ENCODE peak calls at places on chromosomes 2 and 18, in ten cellular contexts. Z is GM12891, C is GM23338, Q is endothelial cell of umbilical vein, R is breast epithelium, J is upper lobe of left lung, E is transverse colon, L is GM12892, G is K562, K is HepG2. O is an unnamed sample.

GRCh38 chr2:176136375-176137248 is 7.1 kb downstream of the HOXD8 start:
- DNase-seq in C (peak), Q (peak), E (peak), J (peak), G (no peak), Z (no peak), L (no peak), K (no peak), R (peak), O (peak)

GRCh38 chr2:149331023-149331400 is 625 bp downstream of the LYPD6 start:
- DNase-seq in L (no peak), G (no peak), E (no peak), K (no peak), Q (no peak), J (peak), C (peak), Z (no peak), R (no peak), O (no peak)

GRCh38 chr2:34652636-34653035 is 1053.5 kb upstream of the FAM98A start:
- DNase-seq in Z (no peak), R (no peak), E (no peak), L (no peak), C (peak), K (no peak), Q (no peak), J (no peak), G (no peak), O (no peak)

GRCh38 chr2:159859583-159859982 is 61.6 kb upstream of the CD302 start:
- DNase-seq in L (no peak), C (no peak), K (no peak), J (no peak), Z (no peak), G (no peak), R (no peak), Q (no peak), E (no peak), O (no peak)

GRCh38 chr2:160324161-160324768 is 124.2 kb upstream of the ITGB6 start:
- DNase-seq in R (no peak), G (peak), E (peak), Z (no peak), K (peak), J (no peak), C (peak), L (no peak), Q (peak), O (peak)

GRCh38 chr2:128641421-128642095 is 322.9 kb upstream of the HS6ST1 start:
- DNase-seq in G (no peak), L (no peak), E (no peak), Z (no peak), C (no peak), K (no peak), Q (no peak), R (peak), J (no peak), O (peak)

GRCh38 chr2:83817511-83817910 is 641.6 kb downstream of the SUCLG1 start:
- DNase-seq in K (no peak), G (no peak), L (no peak), Z (no peak), C (peak), Q (peak), R (no peak), J (no peak), E (no peak), O (no peak)

GRCh38 chr2:168295051-168295450 is 47.7 kb upstream of the STK39 start:
- DNase-seq in C (no peak), Q (no peak), R (no peak), G (no peak), K (no peak), J (no peak), L (no peak), E (no peak), Z (no peak), O (no peak)

GRCh38 chr18:14949800-14950415 is 201.9 kb downstream of the ANKRD30B start:
- DNase-seq in K (no peak), E (no peak), G (no peak), L (no peak), Z (no peak), C (no peak), J (no peak), R (no peak), Q (no peak), O (no peak)

GRCh38 chr18:79951545-79952456 is at the start of gene SLC66A2:
- DNase-seq in K (peak), Z (peak), L (peak), C (peak), J (peak), G (peak), R (peak), Q (peak), E (peak), O (peak)

GRCh38 chr2:134248913-134249312 is 5.0 kb upstream of the MGAT5 start:
- DNase-seq in J (no peak), C (no peak), L (no peak), R (no peak), Z (no peak), G (no peak), K (no peak), Q (no peak), E (no peak), O (no peak)

GRCh38 chr2:216405588-216405987 is 6.7 kb upstream of the SMARCAL1 start:
- DNase-seq in Q (no peak), L (no peak), K (no peak), Z (no peak), G (no peak), E (no peak), J (no peak), C (no peak), R (no peak), O (no peak)

GRCh38 chr18:54766631-54767030 is 61.6 kb upstream of the RAB27B start:
- DNase-seq in J (no peak), L (no peak), Q (no peak), C (no peak), Z (no peak), G (no peak), K (no peak), E (no peak), R (no peak), O (no peak)

GRCh38 chr2:176653856-176654443 is 384.7 kb downstream of the MTX2 start:
- DNase-seq in K (peak), L (peak), Q (peak), Z (no peak), E (peak), C (peak), R (no peak), J (no peak), G (peak), O (peak)

GRCh38 chr18:76999077-76999476 is 133.5 kb downstream of the MBP start:
- DNase-seq in C (no peak), Q (no peak), Z (no peak), E (no peak), K (no peak), G (no peak), J (no peak), R (no peak), L (no peak), O (no peak)

GRCh38 chr2:143177081-143177786 is 48.0 kb downstream of the ARHGAP15 start:
- DNase-seq in L (peak), J (no peak), Q (no peak), E (no peak), K (no peak), C (no peak), G (no peak), R (no peak), Z (peak), O (no peak)

GRCh38 chr2:152395132-152396024 is 60.4 kb downstream of the FMNL2 start:
- DNase-seq in E (no peak), J (peak), K (no peak), R (no peak), Z (no peak), L (no peak), C (no peak), Q (no peak), G (no peak), O (no peak)

GRCh38 chr2:235098273-235098672 is 146.5 kb downstream of the SH3BP4 start:
- DNase-seq in R (no peak), L (no peak), Q (no peak), K (no peak), E (no peak), G (no peak), J (no peak), C (peak), Z (no peak), O (no peak)

GRCh38 chr2:210287301-210287700 is 27.7 kb downstream of the MYL1 start:
- DNase-seq in E (no peak), L (no peak), C (peak), Z (no peak), G (no peak), J (no peak), R (no peak), Q (no peak), K (no peak), O (no peak)

GRCh38 chr2:234392230-234392629 is 104.7 kb downstream of the ARL4C start:
- DNase-seq in Z (no peak), R (no peak), Q (no peak), K (no peak), G (no peak), L (no peak), J (no peak), C (no peak), E (no peak), O (no peak)

GRCh38 chr2:28624798-28625701 is 126.6 kb upstream of the PPP1CB start:
- DNase-seq in J (peak), K (peak), L (peak), G (no peak), Z (peak), E (peak), R (peak), Q (no peak), C (peak), O (peak)

DNA sequence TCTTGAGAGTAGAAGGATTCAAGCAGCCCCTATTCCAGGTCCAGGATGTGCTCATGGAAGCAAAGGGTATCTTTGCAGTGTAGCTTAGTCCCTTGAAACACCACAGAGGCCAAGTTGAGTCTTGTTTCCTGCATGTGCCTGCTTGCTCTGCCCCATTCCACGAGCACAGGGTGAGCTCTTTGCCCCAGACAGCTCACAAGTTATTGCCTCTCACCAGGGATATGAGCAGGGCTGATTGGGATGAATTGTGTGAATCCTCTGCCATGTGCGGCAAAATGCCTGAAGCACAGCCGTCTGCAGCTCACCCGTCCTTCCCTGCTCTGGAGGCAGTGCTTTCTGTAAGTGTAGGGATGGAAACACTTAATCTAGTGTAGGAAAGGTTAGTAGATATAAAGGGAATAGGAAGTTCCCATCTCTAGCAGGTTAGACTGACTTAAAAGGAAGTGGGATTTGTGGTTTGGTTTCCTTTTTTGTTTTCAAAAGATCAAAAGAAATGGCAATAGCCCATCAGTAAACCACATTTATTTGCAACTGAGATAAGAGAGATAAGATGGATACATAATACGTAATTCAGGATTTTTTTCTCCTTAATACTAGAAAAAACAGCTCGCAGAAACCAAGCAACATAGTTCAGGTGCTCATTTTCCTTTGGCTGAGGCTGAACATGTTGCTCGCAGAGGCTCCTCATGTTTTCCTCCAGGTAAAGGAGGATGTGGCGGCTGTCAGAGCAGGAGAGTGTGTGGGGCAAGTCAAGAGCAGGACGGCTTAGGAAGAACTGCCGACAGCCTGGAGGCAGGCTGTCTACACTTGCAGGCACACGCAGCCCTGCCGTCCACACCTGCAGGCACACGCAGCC is 41.4 kb downstream of the TMEM182 start:
- DNase-seq in K (peak), Z (no peak), G (no peak), J (no peak), R (no peak), Q (no peak), C (no peak), L (no peak), E (no peak), O (no peak)
- TF ChIP-seq POLR2AphosphoS5 in K (no peak), Z (no peak), G (no peak), J (no peak), R (no peak), Q (no peak), C (no peak), L (no peak), E (no peak), O (no peak)

GRCh38 chr18:40035951-40036350 is 1919.1 kb upstream of the PIK3C3 start:
- DNase-seq in Q (no peak), K (no peak), L (no peak), C (no peak), E (no peak), Z (no peak), J (no peak), G (no peak), R (no peak), O (no peak)
- TF ChIP-seq POLR2AphosphoS5 in Q (no peak), K (no peak), L (no peak), C (no peak), E (no peak), Z (no peak), J (no peak), G (no peak), R (no peak), O (no peak)

DNA sequence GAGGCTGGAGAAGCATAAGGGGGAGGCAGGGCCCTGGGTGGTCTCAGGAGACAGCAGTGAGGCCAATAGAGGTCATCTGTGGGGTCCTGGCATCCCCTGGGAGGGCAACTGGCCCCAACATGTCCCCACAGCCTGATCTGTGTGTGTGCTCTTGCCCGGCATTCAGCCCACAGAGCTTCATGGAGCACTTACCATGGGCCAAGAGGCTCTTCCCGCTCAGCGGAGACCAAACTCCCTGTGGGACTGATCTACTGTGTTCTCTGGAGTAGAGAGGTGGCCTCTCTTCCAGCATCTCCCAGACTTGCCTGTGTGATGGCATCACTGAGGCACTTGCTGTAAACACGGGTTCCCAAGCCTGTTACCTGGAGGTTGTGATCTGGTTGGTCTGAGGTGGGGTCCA is 67.5 kb downstream of the SOWAHC start:
- DNase-seq in G (no peak), R (no peak), Z (no peak), Q (no peak), K (no peak), J (no peak), L (no peak), E (no peak), C (no peak), O (no peak)
- TF ChIP-seq POLR2AphosphoS5 in G (no peak), R (no peak), Z (no peak), Q (no peak), K (no peak), J (no peak), L (no peak), E (no peak), C (no peak), O (no peak)

GRCh38 chr18:25230658-25231326 is 121.2 kb downstream of the ZNF521 start:
- DNase-seq in Q (peak), G (no peak), R (peak), E (peak), K (no peak), L (no peak), C (no peak), J (no peak), Z (no peak), O (peak)
- TF ChIP-seq POLR2AphosphoS5 in Q (no peak), G (no peak), R (peak), E (peak), K (no peak), L (no peak), C (no peak), J (peak), Z (no peak), O (peak)

GRCh38 chr18:34222025-34222395 is 2.7 kb downstream of the NOL4 start:
- DNase-seq in J (peak), E (no peak), Q (peak), C (peak), Z (no peak), K (no peak), R (no peak), L (no peak), G (no peak), O (no peak)
- TF ChIP-seq POLR2AphosphoS5 in J (no peak), E (no peak), Q (no peak), C (no peak), Z (no peak), K (no peak), R (no peak), L (no peak), G (no peak), O (no peak)

DNA sequence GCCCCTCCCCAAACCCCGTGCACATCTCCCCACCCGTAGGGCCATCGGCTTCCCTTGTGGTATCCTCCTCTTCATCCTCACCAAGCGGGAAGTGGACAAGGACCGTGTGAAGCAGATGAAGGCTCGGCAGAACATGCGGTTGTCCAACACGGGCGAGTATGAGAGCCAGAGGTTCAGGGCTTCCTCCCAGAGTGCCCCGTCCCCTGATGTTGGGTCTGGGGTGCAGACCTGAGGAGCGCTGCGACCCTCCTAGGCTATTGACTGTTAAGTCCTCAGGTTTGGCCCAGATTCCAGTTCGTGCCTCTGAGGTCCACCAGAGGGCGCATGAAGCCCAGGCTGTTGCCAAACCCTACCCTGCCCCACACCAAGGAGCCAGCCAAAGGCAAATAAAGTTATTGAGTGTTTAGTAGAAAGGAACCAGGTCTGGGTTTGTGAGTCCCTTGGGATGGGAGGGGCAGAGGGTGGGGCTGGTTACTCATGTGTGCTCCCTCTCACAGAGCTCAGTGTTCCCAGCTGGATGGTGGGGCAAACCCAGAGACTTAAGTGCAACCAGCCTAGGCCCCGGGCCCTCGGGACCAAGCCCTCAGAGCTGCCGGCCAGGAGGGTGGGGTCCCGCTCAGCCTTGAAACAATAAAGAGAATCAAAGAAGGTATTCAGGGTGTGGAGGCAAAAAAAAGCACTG is 2.4 kb downstream of the PNKD start:
- DNase-seq in R (peak), Q (peak), J (no peak), E (peak), C (peak), L (peak), G (peak), Z (peak), K (peak), O (peak)
- TF ChIP-seq POLR2AphosphoS5 in R (peak), Q (peak), J (peak), E (peak), C (no peak), L (no peak), G (peak), Z (no peak), K (peak), O (peak)

GRCh38 chr2:3311601-3312000 is 66.0 kb downstream of the EIPR1 start:
- DNase-seq in Q (no peak), J (no peak), L (no peak), E (no peak), K (no peak), Z (no peak), C (no peak), R (no peak), G (no peak), O (peak)

GRCh38 chr2:3314626-3315025 is 63.0 kb downstream of the EIPR1 start:
- DNase-seq in J (no peak), Z (no peak), K (no peak), E (no peak), L (no peak), C (no peak), R (no peak), G (no peak), Q (no peak), O (peak)

GRCh38 chr2:3312576-3313345 is 64.9 kb downstream of the EIPR1 start:
- DNase-seq in Q (no peak), R (no peak), J (no peak), L (no peak), E (no peak), K (no peak), Z (no peak), G (no peak), C (no peak), O (peak)

GRCh38 chr2:3316456-3317276 is 61.0 kb downstream of the EIPR1 start:
- DNase-seq in R (no peak), E (no peak), C (no peak), Z (no peak), G (no peak), L (no peak), K (no peak), J (no peak), Q (no peak), O (peak)

GRCh38 chr2:3313845-3314375 is 63.7 kb downstream of the EIPR1 start:
- DNase-seq in R (no peak), J (no peak), L (no peak), G (no peak), K (no peak), C (no peak), Q (no peak), Z (no peak), E (no peak), O (peak)
- TF ChIP-seq POLR2AphosphoS5 in R (no peak), J (no peak), L (no peak), G (no peak), K (no peak), C (no peak), Q (no peak), Z (no peak), E (no peak), O (no peak)

O was measured in sigmoid colon.